ENCODE peak calls at places on chromosomes 5 and 9, in five cellular contexts. F, W, J, R and N are unnamed samples.
A peak's percentile ranks its signal among the peaks of the same experiment; 100 is the strongest.

GRCh38 chr5:68562308-68562707 is 346.8 kb downstream of the PIK3R1 start:
- DNase-seq in J (peak; percentile 20), R (no peak), F (no peak), W (peak; percentile 44), N (peak; percentile 37)

GRCh38 chr5:130337179-130337888 is 433.1 kb downstream of the CHSY3 start:
- DNase-seq in F (peak; percentile 58), J (no peak), R (no peak), W (peak; percentile 6), N (peak; percentile 82)

GRCh38 chr5:91027316-91027937 is 355.7 kb downstream of the ARRDC3 start:
- DNase-seq in J (peak; percentile 9), R (no peak), W (no peak), F (no peak), N (no peak)

GRCh38 chr9:125137200-125137599 is 6.1 kb downstream of the SCAI start:
- DNase-seq in R (no peak), F (no peak), J (no peak), W (peak; percentile 84), N (peak; percentile 74)

GRCh38 chr5:171418982-171419662 is at the start of gene FGF18:
- DNase-seq in F (peak; percentile 81), W (no peak), R (no peak), J (peak; percentile 53), N (peak; percentile 33)

GRCh38 chr5:172305380-172305779 is 21.8 kb upstream of the UBTD2 start:
- DNase-seq in F (no peak), W (no peak), J (no peak), R (no peak), N (no peak)

GRCh38 chr5:76625087-76625860 is 2.1 kb upstream of the F2RL2 start:
- DNase-seq in R (no peak), J (no peak), F (no peak), W (no peak), N (no peak)

GRCh38 chr5:111929892-111930291 is 172.9 kb upstream of the NREP start:
- DNase-seq in F (no peak), W (peak; percentile 39), R (no peak), J (no peak), N (peak; percentile 88)

GRCh38 chr9:124792257-124792975 is 15.5 kb downstream of the OLFML2A start:
- DNase-seq in R (no peak), F (peak; percentile 18), J (peak; percentile 46), W (no peak), N (no peak)

GRCh38 chr5:98917433-98917832 is 11.4 kb downstream of the CHD1 start:
- DNase-seq in F (no peak), W (no peak), R (no peak), J (no peak), N (no peak)